ENCODE peak calls at places on chromosome 4, in seven cellular contexts. S, U, F, N, B, O and K are unnamed samples.

GRCh38 chr4:118325443-118325842 is 27.4 kb downstream of the PRSS12 start:
- DNase-seq in U (no peak), O (no peak), N (no peak), B (no peak), S (no peak), F (no peak), K (no peak)

GRCh38 chr4:129264008-129264657 is 168.2 kb downstream of the C4orf33 start:
- DNase-seq in U (no peak), N (no peak), O (no peak), B (no peak), S (no peak), F (no peak), K (no peak)

GRCh38 chr4:70885174-70885573 is 17.0 kb upstream of the MOB1B start:
- DNase-seq in B (no peak), S (no peak), N (no peak), F (no peak), U (no peak), O (no peak), K (no peak)

GRCh38 chr4:93779228-93779627 is 49.3 kb upstream of the ATOH1 start:
- DNase-seq in S (no peak), U (no peak), N (no peak), B (no peak), F (no peak), O (no peak), K (no peak)

GRCh38 chr4:152109585-152110509 is 349.0 kb upstream of the GATB start:
- DNase-seq in U (no peak), F (no peak), O (no peak), B (no peak), S (no peak), N (no peak), K (no peak)

GRCh38 chr4:84804126-84804525 is 162.4 kb downstream of the WDFY3 start:
- DNase-seq in F (no peak), S (no peak), O (no peak), B (no peak), U (no peak), N (no peak), K (no peak)

GRCh38 chr4:78754872-78755271 is 21.3 kb upstream of the BMP2K start:
- DNase-seq in B (no peak), O (no peak), S (no peak), U (no peak), N (no peak), F (no peak), K (no peak)

GRCh38 chr4:87559090-87559837 is 30.1 kb upstream of the SPARCL1 start:
- DNase-seq in S (no peak), B (no peak), U (no peak), F (no peak), N (no peak), O (no peak), K (no peak)

GRCh38 chr4:126268106-126268505 is 953.4 kb downstream of the FAT4 start:
- DNase-seq in U (no peak), S (no peak), F (no peak), B (no peak), N (no peak), O (no peak), K (no peak)

GRCh38 chr4:1234811-1235292 is 14.1 kb downstream of the CTBP1 start:
- DNase-seq in B (peak), U (no peak), O (no peak), N (peak), S (no peak), F (no peak), K (no peak)

GRCh38 chr4:138113819-138114415 is 128.2 kb downstream of the SLC7A11 start:
- DNase-seq in F (no peak), B (no peak), U (no peak), O (no peak), N (no peak), S (no peak), K (no peak)

GRCh38 chr4:125642645-125643044 is 327.9 kb downstream of the FAT4 start:
- DNase-seq in O (peak), S (no peak), U (no peak), F (no peak), N (no peak), B (no peak), K (no peak)

GRCh38 chr4:126708716-126709115 is 924.0 kb upstream of the INTU start:
- DNase-seq in B (no peak), S (peak), U (no peak), F (no peak), N (no peak), O (no peak), K (no peak)

GRCh38 chr4:159248383-159249178 is 145.7 kb downstream of the RAPGEF2 start:
- DNase-seq in O (no peak), B (no peak), U (no peak), N (no peak), F (no peak), S (no peak), K (no peak)

GRCh38 chr4:45693746-45694145 is 430.1 kb downstream of the GABRG1 start:
- DNase-seq in B (no peak), O (no peak), S (no peak), F (no peak), U (no peak), N (peak), K (no peak)

GRCh38 chr4:789571-790465 is 36.1 kb downstream of the CPLX1 start:
- DNase-seq in F (no peak), O (peak), B (peak), N (no peak), U (no peak), S (no peak), K (no peak)

GRCh38 chr4:78558421-78558820 is 6.9 kb downstream of the ANXA3 start:
- DNase-seq in O (no peak), U (no peak), N (no peak), S (no peak), B (no peak), F (no peak), K (no peak)

GRCh38 chr4:100340534-100341364 is 150.5 kb upstream of the DDIT4L start:
- DNase-seq in O (no peak), S (no peak), N (no peak), U (no peak), B (no peak), F (no peak), K (no peak)

GRCh38 chr4:121156822-121157769 is 7.0 kb downstream of the TNIP3 start:
- DNase-seq in O (peak), B (peak), U (peak), N (peak), F (no peak), S (no peak), K (no peak)

GRCh38 chr4:99043346-99043745 is 45.2 kb downstream of the ADH5 start:
- DNase-seq in U (no peak), F (no peak), B (no peak), S (no peak), O (no peak), N (no peak), K (no peak)

GRCh38 chr4:174869334-174869733 is 40.3 kb upstream of the GLRA3 start:
- DNase-seq in F (no peak), U (no peak), O (no peak), B (no peak), S (no peak), N (no peak), K (no peak)

GRCh38 chr4:89022426-89023128 is 34.4 kb downstream of the FAM13A start:
- DNase-seq in O (no peak), N (no peak), F (no peak), S (no peak), U (no peak), B (no peak), K (no peak)

GRCh38 chr4:7206856-7207567 is 14.7 kb downstream of the SORCS2 start:
- DNase-seq in N (peak), O (peak), U (peak), S (no peak), B (peak), F (peak), K (peak)

GRCh38 chr4:157099506-157099905 is 23.6 kb downstream of the GLRB start:
- DNase-seq in U (no peak), O (no peak), S (no peak), F (no peak), N (no peak), B (no peak), K (no peak)

GRCh38 chr4:10334506-10335028 is 122.7 kb downstream of the ZNF518B start:
- DNase-seq in O (no peak), U (no peak), N (no peak), B (no peak), F (no peak), S (no peak), K (no peak)

GRCh38 chr4:180947421-180947820 is 1295.8 kb upstream of the TENM3 start:
- DNase-seq in S (no peak), N (no peak), U (no peak), B (no peak), F (no peak), O (no peak), K (no peak)

GRCh38 chr4:125322363-125322730 is 7.6 kb downstream of the FAT4 start:
- DNase-seq in B (no peak), F (no peak), O (no peak), N (no peak), S (no peak), U (no peak), K (no peak)

GRCh38 chr4:94244087-94244828 is 36.6 kb downstream of the SMARCAD1 start:
- DNase-seq in O (no peak), N (no peak), F (no peak), B (no peak), U (no peak), S (no peak), K (no peak)

GRCh38 chr4:184028571-184028996 is 123.5 kb downstream of the STOX2 start:
- DNase-seq in S (no peak), O (no peak), N (no peak), B (no peak), F (no peak), U (no peak), K (no peak)

GRCh38 chr4:40057540-40058091 is 966 bp downstream of the N4BP2 start:
- DNase-seq in F (peak), N (peak), O (peak), B (peak), U (peak), S (peak), K (peak)

GRCh38 chr4:148253748-148254147 is 188.5 kb downstream of the NR3C2 start:
- DNase-seq in U (no peak), B (no peak), O (no peak), F (no peak), N (no peak), S (no peak), K (no peak)

GRCh38 chr4:18689308-18689915 is 667.9 kb upstream of the LCORL start:
- DNase-seq in U (peak), F (no peak), O (peak), N (no peak), S (peak), B (no peak), K (peak)

GRCh38 chr4:16785800-16786527 is 112.5 kb downstream of the LDB2 start:
- DNase-seq in S (no peak), F (no peak), O (peak), U (no peak), N (no peak), B (no peak), K (peak)

GRCh38 chr4:74364649-74365491 is at the start of gene EREG:
- DNase-seq in O (no peak), S (no peak), F (no peak), U (peak), N (peak), B (peak), K (peak)

GRCh38 chr4:7020856-7021255 is 22.3 kb upstream of the TADA2B start:
- DNase-seq in F (no peak), S (no peak), U (no peak), O (no peak), B (no peak), N (no peak), K (no peak)

GRCh38 chr4:157895205-157895604 is 277.6 kb downstream of the GASK1B start:
- DNase-seq in F (no peak), S (no peak), B (no peak), O (no peak), N (no peak), U (no peak), K (no peak)

GRCh38 chr4:173522874-173523395 is 7.1 kb downstream of the HAND2 start:
- DNase-seq in B (no peak), S (no peak), O (no peak), N (no peak), U (no peak), F (no peak), K (no peak)
- H3K4me3 ChIP-seq in B (peak), S (peak), O (peak), N (no peak), U (no peak), F (peak), K (peak)

GRCh38 chr4:38178666-38178995 is 218.4 kb downstream of the PTTG2 start:
- DNase-seq in O (no peak), F (no peak), S (no peak), B (no peak), N (no peak), U (no peak), K (no peak)

GRCh38 chr4:38179690-38180299 is 219.6 kb downstream of the PTTG2 start:
- DNase-seq in U (no peak), N (peak), F (peak), B (peak), S (no peak), O (peak), K (peak)

GRCh38 chr4:38182334-38182998 is 222.3 kb downstream of the PTTG2 start:
- DNase-seq in S (no peak), U (no peak), O (no peak), F (no peak), B (no peak), N (no peak), K (no peak)

GRCh38 chr4:38177792-38178665 is 217.8 kb downstream of the PTTG2 start:
- DNase-seq in N (peak), S (no peak), F (peak), B (peak), U (no peak), O (no peak), K (no peak)

DNA sequence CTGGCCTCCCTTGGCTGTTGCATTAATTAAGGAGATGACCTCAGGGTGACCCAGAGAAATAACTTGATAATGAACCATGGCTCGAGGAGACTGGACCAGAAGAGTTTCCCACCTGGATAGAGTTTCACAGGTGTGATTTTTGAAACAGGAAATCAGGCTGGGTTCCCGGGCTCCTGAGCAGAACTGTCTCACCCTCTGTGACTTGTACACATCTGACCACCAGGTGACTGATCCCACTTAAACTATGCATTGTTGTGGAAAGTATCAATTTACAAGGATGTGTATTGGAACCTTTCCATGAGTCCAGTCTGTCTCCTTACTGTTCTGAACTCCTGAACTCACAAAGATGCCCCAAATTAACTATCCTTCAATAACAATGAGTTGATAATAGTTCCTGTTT is 220.3 kb downstream of the PTTG2 start:
- DNase-seq in B (no peak), N (no peak), S (no peak), U (no peak), F (no peak), O (no peak), K (no peak)
- TF ChIP-seq CTCF in B (no peak), N (no peak), S (no peak), U (no peak), F (no peak), O (peak), K (no peak)

GRCh38 chr4:107615809-107616208 is 104.2 kb downstream of the PAPSS1 start:
- DNase-seq in N (no peak), O (no peak), S (no peak), F (no peak), U (no peak), B (no peak), K (no peak)
- H3K4me3 ChIP-seq in N (no peak), O (no peak), S (no peak), F (no peak), U (no peak), B (no peak), K (no peak)

GRCh38 chr4:8740666-8741395 is 130.8 kb downstream of the HMX1 start:
- DNase-seq in S (no peak), U (no peak), B (no peak), N (peak), O (no peak), F (no peak), K (no peak)
- TF ChIP-seq CTCF in S (no peak), U (no peak), B (no peak), N (no peak), O (no peak), F (no peak), K (no peak)

DNA sequence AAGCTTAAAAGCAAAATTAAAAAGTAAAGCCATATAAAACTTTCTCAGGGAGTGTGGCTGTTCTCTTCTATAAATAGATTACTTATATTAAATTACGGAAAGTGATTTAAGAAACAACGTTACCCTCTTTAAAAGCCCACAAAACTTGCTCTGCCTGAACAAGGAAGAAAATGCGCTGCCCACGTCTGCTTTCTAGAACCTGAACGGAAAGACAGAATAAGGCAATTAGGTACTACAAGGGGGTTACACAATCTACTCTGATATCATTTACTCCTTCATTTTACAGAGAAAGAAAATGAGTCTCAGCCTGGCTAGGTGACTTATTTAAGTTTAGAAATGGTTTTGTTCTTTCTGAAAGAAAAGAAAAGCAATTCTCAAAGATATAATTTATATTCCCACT is 147.2 kb downstream of the RNF150 start:
- DNase-seq in U (no peak), S (no peak), N (no peak), O (no peak), B (no peak), F (no peak), K (no peak)
- H3K4me3 ChIP-seq in U (no peak), S (no peak), N (no peak), O (no peak), B (no peak), F (no peak), K (no peak)

DNA sequence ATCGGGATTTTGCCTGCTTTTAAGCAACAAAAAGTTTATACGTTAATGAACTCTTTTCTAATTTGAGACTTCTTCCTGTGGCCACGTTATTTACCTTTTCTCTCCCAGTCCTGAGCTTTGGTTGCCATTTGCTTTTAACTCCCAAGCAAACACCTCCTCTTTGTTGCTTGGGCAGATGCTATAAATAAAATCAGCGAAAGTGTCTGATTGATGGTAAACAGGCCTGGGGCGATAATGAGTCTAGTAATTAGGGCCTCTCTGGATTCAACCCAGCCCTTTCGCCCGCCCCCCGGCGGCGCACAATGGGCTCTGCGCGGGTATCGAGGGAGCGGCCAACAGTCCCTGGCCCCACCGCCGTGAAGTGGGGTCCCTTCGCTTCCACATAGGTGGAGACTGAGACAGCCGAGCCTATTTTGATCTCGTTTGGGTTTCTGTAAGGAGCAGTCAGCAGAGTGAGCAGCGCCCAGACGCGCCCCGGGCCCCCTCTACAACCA is 791 bp downstream of the CLGN start:
- DNase-seq in U (peak), S (no peak), F (no peak), N (no peak), B (no peak), O (peak), K (no peak)
- TF ChIP-seq CTCF in U (no peak), S (no peak), F (no peak), N (no peak), B (no peak), O (peak), K (no peak)

DNA sequence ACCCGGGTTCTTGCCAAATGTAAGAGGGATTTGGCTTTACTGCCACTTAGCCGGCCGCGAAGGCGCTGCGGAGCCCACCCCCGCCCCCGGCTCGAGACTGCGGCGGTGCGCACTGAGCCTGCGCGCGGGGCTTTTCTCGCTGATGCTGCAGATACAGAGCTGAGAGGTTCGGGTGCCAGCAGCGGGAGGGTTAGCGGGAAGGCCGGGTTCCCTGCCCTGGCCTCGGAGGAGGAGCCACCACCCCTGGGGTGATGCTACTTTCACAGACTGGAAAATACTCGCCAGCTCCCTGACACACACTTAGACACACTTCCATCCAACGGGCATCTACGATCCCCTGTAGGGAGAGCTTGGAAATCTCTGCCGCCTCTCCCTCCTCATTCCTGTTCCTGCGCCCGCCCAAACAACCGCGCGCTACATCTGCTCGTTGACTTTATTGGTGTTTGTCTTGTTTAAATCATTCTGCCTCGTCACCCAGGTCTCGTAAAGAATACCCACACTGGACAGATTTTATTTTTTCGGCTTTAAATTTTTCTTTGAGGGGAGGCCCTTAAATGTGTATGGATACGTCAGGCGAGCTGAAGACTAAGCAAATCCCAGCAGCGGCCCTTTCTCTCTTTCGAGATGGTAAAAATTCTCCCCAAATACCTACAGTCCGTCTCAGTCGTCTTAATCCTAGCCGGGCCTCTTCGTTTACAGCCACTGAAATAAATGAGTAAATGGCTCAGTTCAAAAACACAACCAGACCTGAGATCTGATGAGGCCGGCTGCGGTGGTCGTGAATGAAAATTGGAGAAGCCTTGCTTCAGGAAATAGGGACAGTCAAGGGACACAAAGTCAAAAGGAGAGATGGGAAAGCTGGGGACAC is 1.9 kb upstream of the PCDH7 start:
- DNase-seq in S (no peak), U (peak), B (peak), O (peak), N (peak), F (no peak), K (no peak)
- H3K4me3 ChIP-seq in S (peak), U (peak), B (no peak), O (peak), N (peak), F (peak), K (peak)

GRCh38 chr4:81428002-81428401 is 43.7 kb downstream of the RASGEF1B start:
- DNase-seq in F (no peak), U (no peak), S (no peak), O (no peak), N (no peak), B (no peak), K (no peak)
- TF ChIP-seq CTCF in F (no peak), U (no peak), S (no peak), O (no peak), N (no peak), B (no peak), K (no peak)